ENCODE peak calls at places on chromosomes 1 and 21, in ten cellular contexts. O is fibroblast of mammary gland, N is suprapubic skin, X is psoas muscle, P is heart right ventricle, F is AG09309, A is IMR-90, T is left lung, I is Peyer's patch, G is lower lobe of right lung. L is an unnamed sample.

GRCh38 chr1:207654320-207654719 is 9.4 kb downstream of the CR1L start:
- DNase-seq in P (no peak), X (no peak), I (no peak), F (no peak), T (no peak), G (no peak), O (no peak), A (peak; percentile 4), N (no peak), L (no peak)

GRCh38 chr1:183443025-183443424 is 24.8 kb upstream of the NMNAT2 start:
- DNase-seq in A (no peak), I (no peak), T (no peak), G (no peak), F (no peak), O (peak; percentile 45), X (no peak), N (no peak), P (no peak), L (no peak)

GRCh38 chr21:17454315-17455027 is 58.4 kb upstream of the CXADR start:
- DNase-seq in G (no peak), I (no peak), A (peak; percentile 92), X (peak; percentile 56), P (no peak), N (no peak), T (no peak), O (peak; percentile 93), F (peak; percentile 34), L (peak; percentile 45)

GRCh38 chr1:26344147-26344920 is 9.6 kb downstream of the CRYBG2 start:
- DNase-seq in P (no peak), O (no peak), X (no peak), F (no peak), G (no peak), I (no peak), T (no peak), A (no peak), N (no peak), L (no peak)

GRCh38 chr21:23853796-23854379 is 1753.4 kb downstream of the MRPL39 start:
- DNase-seq in F (no peak), G (no peak), A (peak; percentile 31), X (no peak), P (no peak), T (no peak), O (peak; percentile 6), I (no peak), N (no peak), L (no peak)

GRCh38 chr1:244653439-244654283 is 735 bp downstream of the DESI2 start:
- DNase-seq in P (no peak), X (no peak), I (peak; percentile 22), A (peak; percentile 31), T (no peak), F (no peak), G (no peak), N (peak; percentile 80), O (peak; percentile 6), L (no peak)

GRCh38 chr1:5001466-5001865 is 347.1 kb downstream of the AJAP1 start:
- DNase-seq in X (no peak), A (no peak), T (no peak), P (no peak), F (no peak), I (no peak), O (no peak), G (no peak), N (peak; percentile 41), L (no peak)

GRCh38 chr21:19607983-19608668 is 1204.5 kb upstream of the TMPRSS15 start:
- DNase-seq in N (no peak), O (no peak), P (no peak), T (no peak), F (no peak), X (no peak), G (no peak), I (no peak), A (no peak), L (no peak)

GRCh38 chr21:23695449-23695848 is 1911.8 kb downstream of the MRPL39 start:
- DNase-seq in A (no peak), N (no peak), X (no peak), G (no peak), I (no peak), O (no peak), P (no peak), F (no peak), T (no peak), L (no peak)

GRCh38 chr1:72936151-72936740 is 653.9 kb upstream of the NEGR1 start:
- DNase-seq in A (no peak), P (no peak), N (no peak), I (no peak), G (no peak), F (no peak), T (no peak), O (no peak), X (no peak), L (no peak)

GRCh38 chr21:46115441-46116188 is 17.7 kb downstream of the COL6A2 start:
- DNase-seq in A (no peak), F (no peak), N (no peak), I (no peak), T (peak; percentile 21), X (peak; percentile 39), G (peak; percentile 28), P (peak; percentile 8), O (peak; percentile 4), L (no peak)

GRCh38 chr1:156876281-156876680 is 15.6 kb downstream of the NTRK1 start:
- DNase-seq in N (no peak), O (no peak), I (no peak), A (no peak), F (no peak), G (no peak), T (no peak), P (no peak), X (peak; percentile 42), L (no peak)

GRCh38 chr1:211928222-211928856 is 97.8 kb upstream of the LPGAT1 start:
- DNase-seq in P (no peak), G (peak; percentile 71), T (peak; percentile 68), A (no peak), O (no peak), F (no peak), I (no peak), X (no peak), N (no peak), L (no peak)

GRCh38 chr1:97797403-97798183 is 123.2 kb downstream of the DPYD start:
- DNase-seq in O (peak; percentile 68), I (no peak), P (peak; percentile 23), F (no peak), N (no peak), A (peak; percentile 33), X (peak; percentile 58), G (no peak), T (no peak), L (no peak)

GRCh38 chr1:225834417-225835329 is 24.7 kb downstream of the EPHX1 start:
- DNase-seq in N (no peak), G (no peak), P (peak; percentile 56), T (no peak), A (peak; percentile 52), F (peak; percentile 55), O (peak; percentile 90), I (no peak), X (peak; percentile 87), L (no peak)

GRCh38 chr1:23673086-23673813 is 18.4 kb upstream of the RPL11 start:
- DNase-seq in T (no peak), O (peak; percentile 88), N (no peak), A (peak; percentile 69), I (no peak), F (no peak), X (no peak), G (no peak), P (peak; percentile 27), L (no peak)

GRCh38 chr1:41964400-41964799 is 45.7 kb upstream of the HIVEP3 start:
- DNase-seq in P (no peak), N (no peak), G (no peak), F (no peak), X (no peak), I (no peak), A (no peak), T (no peak), O (no peak), L (no peak)

GRCh38 chr1:37031419-37031818 is 2.9 kb downstream of the GRIK3 start:
- DNase-seq in N (no peak), F (no peak), I (no peak), A (no peak), T (no peak), P (no peak), G (no peak), X (no peak), O (no peak), L (no peak)

GRCh38 chr1:43439121-43439581 is 14.6 kb downstream of the HYI start:
- DNase-seq in X (no peak), I (no peak), G (no peak), N (peak; percentile 67), P (no peak), O (no peak), T (no peak), A (no peak), F (no peak), L (no peak)
- TF ChIP-seq CTCF in X (no peak), I (no peak), G (no peak), N (no peak), P (no peak), O (no peak), T (no peak), A (no peak), F (no peak), L (no peak)

GRCh38 chr1:8520483-8520966 is 202.6 kb downstream of the SLC45A1 start:
- DNase-seq in N (no peak), O (no peak), X (no peak), P (no peak), T (no peak), A (no peak), F (no peak), G (no peak), I (no peak), L (no peak)
- H3K4me3 ChIP-seq in N (no peak overlapping the region), O (no peak overlapping the region), X (no peak overlapping the region), P (no peak overlapping the region), T (no peak overlapping the region), A (no peak overlapping the region), F (no peak overlapping the region), G (no peak overlapping the region), I (no peak overlapping the region), L (no peak overlapping the region)

GRCh38 chr1:202213361-202214088 is 19.9 kb downstream of the LGR6 start:
- DNase-seq in N (no peak), F (no peak), A (no peak), X (no peak), G (no peak), T (no peak), O (no peak), P (no peak), I (no peak), L (no peak)
- TF ChIP-seq CTCF in N (no peak), F (peak; percentile 4), A (no peak), X (no peak), G (no peak), T (no peak), O (peak; percentile 8), P (no peak), I (no peak), L (peak; percentile 56)

DNA sequence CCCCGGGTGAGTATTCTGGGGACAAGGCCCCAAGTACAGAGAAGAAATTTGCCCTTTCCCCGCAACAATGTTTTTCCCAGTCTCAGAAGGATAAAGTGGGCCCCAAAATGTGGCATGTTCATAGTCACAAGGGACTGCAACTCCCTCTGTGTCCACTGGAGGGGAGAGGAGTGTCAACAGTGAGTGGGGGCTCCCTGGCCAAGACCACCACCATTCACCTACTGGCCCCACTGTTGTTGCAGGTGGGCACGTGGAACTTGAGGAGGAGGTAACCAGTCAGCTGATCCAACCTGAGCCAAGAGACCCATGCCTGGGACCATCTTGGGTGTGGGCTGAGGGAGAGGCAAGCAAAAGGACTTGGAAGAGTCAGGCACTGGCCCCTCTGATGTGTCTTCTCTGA is 761 bp downstream of the NUDT17 start:
- DNase-seq in I (peak; percentile 31), A (peak; percentile 31), O (peak; percentile 41), F (no peak), N (no peak), X (no peak), T (no peak), G (no peak), P (no peak), L (no peak)
- H3K4me3 ChIP-seq in I (peak overlapping the region; percentile 64), A (peak overlapping the region; percentile 65), O (peak overlapping the region; percentile 59), F (peak overlapping the region; percentile 45), N (peak overlapping the region; percentile 73), X (peak overlapping the region; percentile 78), T (peak overlapping the region; percentile 52), G (peak overlapping the region; percentile 66), P (no peak overlapping the region), L (peak overlapping the region; percentile 55)

L was measured in kidney epithelial cell.